ENCODE peak calls at places on chromosomes 16 and 17, in nine cellular contexts. B is GM23248, V is OCI-LY7, A is GM23338, D is MM.1S, C is SK-N-SH, O is PC-9, P is hepatocyte, Y is HCT116. K is an unnamed sample.

GRCh38 chr17:37239690-37240344 is 136.0 kb upstream of the C17orf78 start:
- DNase-seq in V (peak; percentile 39), B (peak; percentile 52), C (peak; percentile 33), O (no peak), A (peak; percentile 33), Y (peak; percentile 3), D (peak; percentile 12), P (peak; percentile 14), K (peak; percentile 38)

GRCh38 chr16:80852261-80852872 is 48.0 kb upstream of the CDYL2 start:
- DNase-seq in D (peak; percentile 33), P (peak; percentile 41), V (peak; percentile 31), O (peak; percentile 3), Y (peak; percentile 36), A (peak; percentile 78), C (peak; percentile 13), B (peak; percentile 43), K (peak; percentile 69)

GRCh38 chr17:58759522-58759921 is 3.9 kb downstream of the PPM1E start:
- DNase-seq in P (no peak), C (peak; percentile 68), A (no peak), B (no peak), D (no peak), O (no peak), Y (no peak), V (no peak), K (no peak)

GRCh38 chr17:21298983-21299519 is 14.5 kb downstream of the MAP2K3 start:
- DNase-seq in B (peak; percentile 1), A (no peak), O (no peak), V (no peak), P (no peak), D (no peak), Y (no peak), C (no peak), K (no peak)

GRCh38 chr17:794876-795275 is 12.7 kb downstream of the MRM3 start:
- DNase-seq in A (peak; percentile 93), V (peak; percentile 27), D (peak; percentile 42), P (peak; percentile 87), C (peak; percentile 90), B (peak; percentile 92), O (peak; percentile 42), Y (peak; percentile 47), K (peak; percentile 80)

GRCh38 chr17:39653662-39654331 is 11.4 kb upstream of the TCAP start:
- DNase-seq in P (peak; percentile 54), V (peak; percentile 62), C (peak; percentile 92), A (peak; percentile 89), D (peak; percentile 52), Y (no peak), B (peak; percentile 57), O (peak; percentile 43), K (peak; percentile 48)

GRCh38 chr17:41733348-41734138 is 900 bp downstream of the HAP1 start:
- DNase-seq in B (no peak), O (no peak), A (no peak), D (no peak), P (no peak), C (peak; percentile 52), Y (no peak), V (no peak), K (no peak)

GRCh38 chr17:58364270-58364942 is 12.4 kb upstream of the SUPT4H1 start:
- DNase-seq in O (no peak), Y (no peak), P (peak; percentile 72), D (no peak), B (no peak), A (no peak), V (no peak), C (no peak), K (no peak)

GRCh38 chr17:40953876-40954275 is 12.9 kb downstream of the KRT39 start:
- DNase-seq in C (no peak), D (no peak), Y (peak; percentile 85), P (no peak), O (no peak), V (no peak), A (no peak), B (peak; percentile 96), K (peak; percentile 97)

GRCh38 chr16:89344314-89344828 is 126.9 kb downstream of the ZNF778 start:
- DNase-seq in B (peak; percentile 46), C (no peak), Y (no peak), O (no peak), D (no peak), V (no peak), P (no peak), A (no peak), K (no peak)

GRCh38 chr16:66475232-66475631 is 48.1 kb downstream of the BEAN1 start:
- DNase-seq in C (no peak), P (no peak), B (no peak), O (no peak), A (no peak), D (no peak), V (no peak), Y (no peak), K (no peak)

GRCh38 chr17:42408076-42408475 is 15.0 kb downstream of the CAVIN1 start:
- DNase-seq in V (no peak), Y (no peak), A (peak; percentile 47), P (no peak), C (no peak), D (no peak), O (no peak), B (peak; percentile 41), K (no peak)

GRCh38 chr16:49961087-49961486 is 63.9 kb upstream of the CNEP1R1 start:
- DNase-seq in D (no peak), P (no peak), Y (no peak), A (no peak), O (no peak), C (no peak), V (no peak), B (peak; percentile 42), K (peak; percentile 24)

DNA sequence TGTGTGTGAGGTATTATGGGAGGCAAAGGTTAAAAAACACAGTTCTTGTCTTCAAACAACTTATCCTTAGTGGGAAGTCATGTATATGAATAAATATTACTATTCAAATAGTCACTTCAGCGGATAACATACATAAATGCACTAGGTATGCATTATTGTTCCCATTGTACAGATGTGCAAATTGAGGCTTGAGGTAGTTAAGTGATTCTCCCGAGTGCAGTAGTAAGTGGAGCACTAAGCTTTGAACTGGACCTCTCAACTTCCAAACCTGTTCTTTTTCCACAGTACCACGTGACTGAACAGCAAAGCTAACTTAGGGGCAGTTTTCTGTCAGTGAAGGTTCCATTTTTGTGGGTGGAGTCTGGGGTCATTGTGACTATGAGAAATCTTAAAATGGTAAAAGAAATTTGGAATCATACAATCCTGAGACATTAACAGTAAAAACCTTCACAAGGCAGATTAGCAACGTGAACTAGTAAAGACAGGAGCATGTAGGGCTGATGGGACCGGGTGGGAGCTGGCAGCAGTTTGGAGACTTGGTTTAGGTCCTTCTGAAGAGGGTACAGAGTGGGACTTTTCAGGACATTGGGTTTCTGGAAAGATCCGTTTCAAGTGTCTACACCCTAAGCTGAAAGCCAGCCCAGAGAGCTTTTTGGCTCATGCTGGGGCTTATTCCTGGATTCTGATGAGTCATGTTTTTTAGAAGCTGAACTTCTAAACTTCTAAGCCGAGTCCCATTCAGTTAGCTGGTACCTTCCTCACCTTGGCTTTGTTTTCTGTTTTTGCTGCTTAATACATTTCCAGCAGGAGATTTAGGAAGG is 204.9 kb downstream of the PRKCA start:
- DNase-seq in C (no peak), O (peak; percentile 11), A (no peak), P (no peak), D (no peak), V (no peak), B (peak; percentile 91), Y (peak; percentile 33), K (peak; percentile 83)
- H2AFZ ChIP-seq in C (peak overlapping the region; percentile 25), O (no peak overlapping the region), A (no peak overlapping the region), P (no peak overlapping the region), D (no peak overlapping the region), V (no peak overlapping the region), B (peak overlapping the region; percentile 74), Y (no peak overlapping the region), K (peak overlapping the region; percentile 37)

GRCh38 chr17:28506763-28507487 is 777 bp downstream of the FOXN1 start:
- DNase-seq in Y (no peak), A (no peak), O (no peak), C (no peak), B (no peak), V (no peak), D (no peak), P (no peak), K (no peak)

GRCh38 chr17:28500712-28501379 is 5.3 kb upstream of the FOXN1 start:
- DNase-seq in B (no peak), C (peak; percentile 73), O (no peak), D (no peak), A (no peak), P (no peak), Y (no peak), V (no peak), K (no peak)

GRCh38 chr17:28501421-28502284 is 4.5 kb upstream of the FOXN1 start:
- DNase-seq in B (no peak), O (no peak), A (no peak), V (no peak), D (no peak), C (no peak), P (no peak), Y (no peak), K (no peak)

GRCh38 chr17:28505986-28506665 is at the start of gene FOXN1:
- DNase-seq in O (no peak), V (no peak), B (no peak), A (no peak), Y (no peak), C (no peak), D (no peak), P (no peak), K (no peak)

GRCh38 chr17:28503420-28503819 is 2.7 kb upstream of the FOXN1 start:
- DNase-seq in A (no peak), V (no peak), Y (no peak), C (no peak), P (no peak), O (no peak), B (no peak), D (no peak), K (no peak)
- H3K9me2 ChIP-seq in A (no peaks in the 10 kb centered on the region), V (no peaks in the 10 kb centered on the region), Y (no peaks in the 10 kb centered on the region), C (no peaks in the 10 kb centered on the region), P (no peaks in the 10 kb centered on the region), O (no peaks in the 10 kb centered on the region), B (no peaks in the 10 kb centered on the region), D (no peaks in the 10 kb centered on the region), K (no peaks in the 10 kb centered on the region)

DNA sequence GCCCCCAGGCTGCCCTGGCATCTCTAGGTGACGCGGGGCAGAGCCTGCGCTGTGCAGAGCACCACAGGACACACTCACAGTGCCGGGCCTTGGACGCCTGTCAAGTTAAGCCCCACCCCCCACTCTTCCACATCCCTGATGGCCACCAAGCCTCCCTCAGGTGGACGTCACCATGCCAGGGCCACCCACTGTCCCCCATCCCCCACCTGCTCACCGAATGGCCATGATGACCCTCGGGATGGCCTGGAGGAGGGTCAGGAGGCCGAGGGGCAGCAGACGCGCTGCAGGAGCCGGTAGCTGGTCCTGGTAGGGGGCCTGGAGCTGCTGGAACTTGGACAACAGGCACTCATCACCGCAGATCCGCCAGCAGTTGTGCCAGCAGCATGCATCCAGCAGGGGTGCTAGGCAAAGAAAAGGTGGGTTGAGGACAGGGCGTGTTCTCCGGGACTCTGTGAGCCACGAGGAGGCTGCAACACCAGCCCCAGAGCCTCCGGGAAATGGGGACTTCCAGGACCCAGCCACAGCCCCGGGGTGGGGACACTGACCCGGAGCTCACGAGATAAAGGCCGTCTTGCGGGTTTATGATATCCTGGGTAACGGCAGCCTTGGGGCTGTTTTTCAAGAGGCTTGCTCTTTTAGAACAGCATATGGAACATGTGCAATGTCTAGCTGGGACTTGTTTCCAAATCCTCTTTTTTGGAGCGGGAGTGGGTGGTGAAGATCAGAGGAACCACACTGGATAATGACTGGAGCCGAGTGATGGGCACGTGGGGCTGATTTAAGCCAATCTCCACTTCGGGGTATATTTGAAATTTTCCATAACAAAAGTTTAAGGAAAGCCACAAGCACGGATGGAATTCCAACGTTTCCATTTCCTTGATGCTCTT is 11.4 kb downstream of the C16orf95 start:
- DNase-seq in P (peak; percentile 20), B (peak; percentile 35), V (no peak), A (peak; percentile 56), Y (no peak), D (no peak), O (no peak), C (no peak), K (no peak)
- H2AFZ ChIP-seq in P (no peak overlapping the region), B (peak overlapping the region; percentile 55), V (no peak overlapping the region), A (peak overlapping the region; percentile 47), Y (no peak overlapping the region), D (no peak overlapping the region), O (no peak overlapping the region), C (no peak overlapping the region), K (no peak overlapping the region)

GRCh38 chr17:44352922-44353655 is 8.0 kb downstream of the GRN start:
- DNase-seq in B (no peak), P (no peak), A (no peak), Y (no peak), O (no peak), V (no peak), C (no peak), D (no peak), K (no peak)
- H3K9me2 ChIP-seq in B (no peaks in the 10 kb centered on the region), P (no peaks in the 10 kb centered on the region), A (no peaks in the 10 kb centered on the region), Y (no peaks in the 10 kb centered on the region), O (no peaks in the 10 kb centered on the region), V (no peaks in the 10 kb centered on the region), C (no peaks in the 10 kb centered on the region), D (no peaks in the 10 kb centered on the region), K (no peaks in the 10 kb centered on the region)